ENCODE peak calls at places on chromosomes 1 and 21, in five cellular contexts. R, I, A, J and O are unnamed samples.

GRCh38 chr1:101293461-101294045 is 56.7 kb downstream of the S1PR1 start:
- DNase-seq in R (no peak), I (no peak), A (no peak), J (no peak), O (no peak)

GRCh38 chr1:11952455-11953109 is 18.1 kb downstream of the PLOD1 start:
- DNase-seq in R (no peak), I (no peak), A (no peak), J (no peak), O (no peak)

GRCh38 chr1:212621043-212621829 is 12.7 kb downstream of the ATF3 start:
- DNase-seq in R (no peak), I (no peak), A (no peak), J (no peak), O (no peak)

GRCh38 chr1:161799792-161800191 is 33.7 kb downstream of the ATF6 start:
- DNase-seq in R (no peak), I (no peak), A (no peak), J (no peak), O (no peak)

GRCh38 chr1:234535763-234536515 is 57.0 kb upstream of the TARBP1 start:
- DNase-seq in R (no peak), I (no peak), A (peak), J (peak), O (peak)

GRCh38 chr1:165290143-165290542 is 66.4 kb downstream of the LMX1A start:
- DNase-seq in R (no peak), I (no peak), A (no peak), J (no peak), O (no peak)

GRCh38 chr1:166020229-166020628 is 146.6 kb downstream of the FAM78B start:
- DNase-seq in R (no peak), I (no peak), A (no peak), J (no peak), O (no peak)

GRCh38 chr1:174938306-174939000 is 61.3 kb upstream of the CACYBP start:
- DNase-seq in R (no peak), I (no peak), A (no peak), J (no peak), O (no peak)

GRCh38 chr21:21156919-21157318 is 158.7 kb downstream of the NCAM2 start:
- DNase-seq in R (no peak), I (no peak), A (no peak), J (no peak), O (no peak)

GRCh38 chr1:37394574-37395464 is 79.6 kb upstream of the ZC3H12A start:
- DNase-seq in R (no peak), I (no peak), A (no peak), J (no peak), O (no peak)

GRCh38 chr1:113938192-113938591 is 9.1 kb downstream of the HIPK1 start:
- DNase-seq in R (no peak), I (no peak), A (no peak), J (no peak), O (no peak)

GRCh38 chr1:159152031-159152430 is 19.4 kb upstream of the CADM3 start:
- DNase-seq in R (no peak), I (no peak), A (no peak), J (no peak), O (no peak)

GRCh38 chr1:197144570-197145325 is 1.7 kb downstream of the ASPM start:
- DNase-seq in R (no peak), I (no peak), A (no peak), J (no peak), O (no peak)

GRCh38 chr1:64675718-64676345 is 69.0 kb upstream of the RAVER2 start:
- DNase-seq in R (no peak), I (no peak), A (no peak), J (no peak), O (no peak)

GRCh38 chr21:32298658-32299081 is at the start of gene MRAP:
- DNase-seq in R (no peak), I (no peak), A (no peak), J (no peak), O (peak)

GRCh38 chr1:22507582-22507981 is 55.7 kb upstream of the EPHA8 start:
- DNase-seq in R (no peak), I (no peak), A (no peak), J (no peak), O (no peak)

GRCh38 chr1:167881069-167881468 is 32.9 kb downstream of the ADCY10 start:
- DNase-seq in R (no peak), I (no peak), A (no peak), J (no peak), O (no peak)

GRCh38 chr1:91754348-91754747 is 131.6 kb downstream of the TGFBR3 start:
- DNase-seq in R (no peak), I (no peak), A (no peak), J (no peak), O (no peak)

GRCh38 chr1:172380441-172381244 is 39.8 kb upstream of the C1orf105 start:
- DNase-seq in R (no peak), I (peak), A (no peak), J (no peak), O (no peak)

GRCh38 chr1:165928075-165928731 is 100.8 kb downstream of the UCK2 start:
- DNase-seq in R (no peak), I (no peak), A (peak), J (no peak), O (no peak)

GRCh38 chr1:46699670-46700069 is 19.2 kb downstream of the EFCAB14 start:
- DNase-seq in R (no peak), I (no peak), A (no peak), J (no peak), O (no peak)

GRCh38 chr1:202710070-202711025 is at the start of gene SYT2:
- DNase-seq in R (no peak), I (no peak), A (no peak), J (no peak), O (peak)

GRCh38 chr1:201721131-201722049 is 107.6 kb upstream of the IPO9 start:
- DNase-seq in R (no peak), I (no peak), A (no peak), J (no peak), O (no peak)

GRCh38 chr21:38914531-38915385 is 109.0 kb downstream of the ETS2 start:
- DNase-seq in R (no peak), I (no peak), A (no peak), J (no peak), O (no peak)

GRCh38 chr21:43911015-43911934 is 46.3 kb downstream of the AGPAT3 start:
- DNase-seq in R (no peak), I (no peak), A (no peak), J (no peak), O (peak)

DNA sequence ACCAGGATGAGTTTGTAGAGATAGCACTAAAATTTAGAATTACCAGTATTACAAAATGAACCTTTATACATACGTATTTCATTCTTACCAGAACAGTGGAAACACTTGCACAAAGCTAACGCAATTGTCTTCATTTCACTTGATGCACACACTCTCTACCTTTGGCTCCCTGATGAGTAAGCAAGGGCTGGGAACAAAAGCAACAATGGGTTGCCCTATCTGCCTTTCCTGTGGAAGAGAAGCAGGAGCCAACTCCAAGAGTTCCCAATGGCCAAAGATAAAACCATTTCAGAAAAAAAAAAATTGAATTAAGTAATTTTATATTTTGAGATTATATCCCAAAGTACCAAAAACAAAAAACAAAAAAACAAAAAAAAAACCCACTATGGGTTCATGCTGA is 344.1 kb upstream of the GREM2 start:
- DNase-seq in R (no peak), I (no peak), A (no peak), J (no peak), O (no peak)
- H3K27ac ChIP-seq in R (no peak), I (no peak), A (no peak), J (no peak), O (no peak)

DNA sequence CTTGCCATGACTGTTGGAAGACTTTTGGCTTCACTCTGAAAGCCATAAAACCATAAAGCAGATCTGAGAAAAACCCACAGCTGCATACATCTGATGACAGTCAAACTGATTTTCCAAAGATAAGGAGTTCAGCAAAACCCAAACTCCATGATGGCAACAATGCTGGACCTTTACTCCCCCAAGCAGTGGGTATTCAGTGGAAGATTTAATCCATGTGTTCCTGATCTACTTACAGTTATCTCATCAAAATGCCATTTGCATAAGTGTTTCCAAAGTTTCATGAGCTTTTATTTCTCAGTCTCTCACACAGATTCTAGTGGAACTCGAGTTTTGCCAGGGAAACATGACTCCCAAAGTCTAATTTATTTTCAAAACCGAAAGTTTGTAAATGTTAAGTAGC is 184.9 kb downstream of the ZC3H11B start:
- DNase-seq in R (no peak), I (no peak), A (no peak), J (no peak), O (no peak)
- H3K27ac ChIP-seq in R (no peak), I (no peak), A (no peak), J (no peak), O (no peak)

GRCh38 chr1:208837242-208837641 is 593.1 kb upstream of the PLXNA2 start:
- DNase-seq in R (no peak), I (no peak), A (no peak), J (no peak), O (no peak)

GRCh38 chr1:208834346-208835081 is 590.3 kb upstream of the PLXNA2 start:
- DNase-seq in R (no peak), I (no peak), A (no peak), J (no peak), O (no peak)

GRCh38 chr1:208829601-208830000 is 585.4 kb upstream of the PLXNA2 start:
- DNase-seq in R (no peak), I (no peak), A (no peak), J (no peak), O (no peak)

GRCh38 chr1:208835781-208836180 is 591.6 kb upstream of the PLXNA2 start:
- DNase-seq in R (no peak), I (no peak), A (no peak), J (no peak), O (no peak)

DNA sequence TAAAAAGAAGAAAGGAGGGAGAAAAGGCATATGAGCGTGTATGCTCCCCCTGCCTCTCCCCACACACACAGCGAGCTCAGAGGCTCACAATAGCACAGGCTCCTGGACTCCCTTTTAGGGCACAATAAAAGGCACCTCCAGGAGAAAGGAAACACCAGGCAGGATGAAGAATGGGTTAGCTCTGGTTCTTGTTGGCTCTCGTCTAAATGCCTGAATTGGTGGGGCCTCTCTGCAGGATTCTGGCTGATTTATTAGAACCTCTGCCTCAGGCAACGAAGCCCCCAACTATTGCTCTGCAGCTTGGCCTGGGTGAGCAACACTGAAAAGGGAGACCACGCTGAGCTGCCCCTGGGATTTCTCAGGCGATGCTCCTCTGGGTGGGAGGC is 590.9 kb upstream of the PLXNA2 start:
- DNase-seq in R (no peak), I (no peak), A (no peak), J (no peak), O (no peak)
- H3K27ac ChIP-seq in R (no peak), I (no peak), A (no peak), J (no peak), O (no peak)

DNA sequence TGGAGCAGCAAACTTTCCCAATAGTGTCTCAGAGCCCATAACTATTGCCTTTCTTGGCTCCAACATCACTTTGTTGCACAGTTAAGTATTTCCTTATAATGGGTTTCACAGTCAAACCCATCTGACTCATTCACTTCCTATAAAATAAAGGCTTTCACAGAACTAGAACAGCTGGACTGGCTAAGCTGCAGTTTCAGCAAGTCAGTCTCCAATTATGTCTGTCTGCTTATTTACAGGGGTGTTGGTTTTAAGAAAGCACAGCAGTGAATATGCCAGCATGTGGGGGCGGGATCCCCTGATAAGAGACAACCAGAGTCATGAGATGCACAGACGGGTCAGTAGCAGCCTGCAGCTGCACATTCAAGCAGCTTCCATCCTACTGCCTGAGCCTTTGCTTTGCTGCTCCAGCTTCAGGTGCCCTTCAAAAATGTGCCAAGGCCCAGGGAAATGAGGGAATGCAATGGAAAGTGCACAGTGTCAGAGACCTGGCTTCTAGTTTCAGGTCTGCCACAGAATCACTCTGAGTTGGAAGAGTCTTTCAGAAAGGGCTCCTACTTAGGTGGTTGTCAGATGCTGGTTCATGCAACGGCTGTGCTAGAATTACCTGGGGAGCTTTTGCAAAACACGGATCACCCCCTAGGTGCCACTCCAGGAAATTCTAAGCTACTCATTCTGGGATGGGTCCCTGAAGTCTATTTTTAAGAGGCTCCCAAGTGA is 24.8 kb downstream of the RNF19B start:
- DNase-seq in R (no peak), I (no peak), A (peak), J (no peak), O (peak)
- H3K27ac ChIP-seq in R (peak), I (no peak), A (peak), J (no peak), O (peak)

GRCh38 chr21:45999581-46000181 is 18.1 kb downstream of the COL6A1 start:
- DNase-seq in R (no peak), I (no peak), A (peak), J (no peak), O (peak)
- H3K27ac ChIP-seq in R (peak), I (no peak), A (no peak), J (no peak), O (no peak)